ENCODE peak calls at places on chromosomes 7 and 10, in four cellular contexts. F, E, V and I are unnamed samples.

GRCh38 chr10:99958287-99958686 is 51.5 kb downstream of the DNMBP start:
- DNase-seq in F (no peak), V (no peak), E (no peak), I (no peak)

GRCh38 chr10:104795411-104795810 is 154.3 kb downstream of the SORCS3 start:
- DNase-seq in F (no peak), V (no peak), E (no peak), I (no peak)

GRCh38 chr10:22317771-22318565 is 1.8 kb downstream of the COMMD3 start:
- DNase-seq in F (no peak), V (no peak), E (no peak), I (peak; percentile 4)

GRCh38 chr7:40947546-40947945 is 755.3 kb downstream of the INHBA start:
- DNase-seq in E (peak; percentile 1), V (no peak), F (no peak), I (no peak)

GRCh38 chr10:100293067-100293466 is 6.6 kb upstream of the BLOC1S2 start:
- DNase-seq in F (no peak), E (no peak), V (no peak), I (no peak)

GRCh38 chr7:147196476-147196875 is 1079.9 kb downstream of the CNTNAP2 start:
- DNase-seq in E (no peak), V (no peak), F (no peak), I (peak; percentile 95)

GRCh38 chr7:43872401-43873165 is 3.3 kb upstream of the MRPS24 start:
- DNase-seq in V (no peak), E (no peak), F (no peak), I (no peak)

GRCh38 chr7:31074403-31074802 is 22.3 kb downstream of the ADCYAP1R1 start:
- DNase-seq in F (peak; percentile 78), V (no peak), E (no peak), I (no peak)

GRCh38 chr7:150931199-150931869 is 46.8 kb downstream of the KCNH2 start:
- DNase-seq in F (no peak), E (no peak), V (peak; percentile 80), I (peak; percentile 66)

GRCh38 chr7:68014031-68014774 is 1017.6 kb downstream of the TYW1 start:
- DNase-seq in E (no peak), V (peak; percentile 0), F (no peak), I (no peak)